ENCODE peak calls at places on chromosomes 5 and 9, in seven cellular contexts. C is IMR-90, T is activated B cell treated with CpG ODN at 0.5 μM for 24 hours, L is heart left ventricle, X is type B pancreatic cell, P is colonic mucosa, A is H9. O is an unnamed sample.

GRCh38 chr5:160469156-160470144 is 47.8 kb downstream of the PTTG1 start:
- DNase-seq in C (no peak), T (no peak), L (no peak), X (no peak), P (no peak), A (no peak), O (no peak)

GRCh38 chr5:179187229-179187678 is 127.1 kb downstream of the ZNF354C start:
- DNase-seq in C (no peak), T (no peak), L (no peak), X (no peak), P (no peak), A (peak; percentile 69), O (no peak)

GRCh38 chr5:162299793-162300192 is 232.2 kb downstream of the GABRG2 start:
- DNase-seq in C (no peak), T (no peak), L (no peak), X (no peak), P (no peak), A (no peak), O (no peak)

GRCh38 chr5:40410231-40410861 is 269.4 kb upstream of the PTGER4 start:
- DNase-seq in C (peak; percentile 49), T (no peak), L (peak; percentile 33), X (no peak), P (no peak), A (no peak), O (no peak)

GRCh38 chr5:6675784-6676499 is 37.3 kb upstream of the TENT4A start:
- DNase-seq in C (no peak), T (no peak), L (no peak), X (no peak), P (no peak), A (no peak), O (no peak)

GRCh38 chr5:133384903-133385302 is 227.4 kb downstream of the FSTL4 start:
- DNase-seq in C (no peak), T (no peak), L (no peak), X (peak; percentile 52), P (no peak), A (peak; percentile 19), O (no peak)

GRCh38 chr9:113608082-113608685 is 144.7 kb downstream of the RGS3 start:
- DNase-seq in C (no peak), T (no peak), L (no peak), X (no peak), P (no peak), A (no peak), O (no peak)

GRCh38 chr9:71762900-71763653 is 5.2 kb downstream of the CEMIP2 start:
- DNase-seq in C (peak; percentile 84), T (no peak), L (no peak), X (no peak), P (peak; percentile 18), A (no peak), O (no peak)

GRCh38 chr5:378976-379742 is 57.6 kb downstream of the AHRR start:
- DNase-seq in C (peak; percentile 89), T (no peak), L (no peak), X (peak; percentile 34), P (peak; percentile 5), A (peak; percentile 19), O (no peak)

GRCh38 chr5:5026407-5026780 is 113.7 kb upstream of the ADAMTS16 start:
- DNase-seq in C (no peak), T (no peak), L (no peak), X (no peak), P (no peak), A (no peak), O (no peak)

GRCh38 chr5:44997506-44997905 is 188.8 kb downstream of the MRPS30 start:
- DNase-seq in C (no peak), T (no peak), L (no peak), X (no peak), P (no peak), A (no peak), O (no peak)

GRCh38 chr9:91905958-91906585 is 44.0 kb downstream of the ROR2 start:
- DNase-seq in C (no peak), T (no peak), L (peak; percentile 27), X (no peak), P (no peak), A (no peak), O (no peak)

GRCh38 chr9:130957451-130958203 is 18.6 kb upstream of the FIBCD1 start:
- DNase-seq in C (no peak), T (no peak), L (no peak), X (no peak), P (no peak), A (no peak), O (no peak)

GRCh38 chr5:150022681-150023080 is 22.1 kb downstream of the HMGXB3 start:
- DNase-seq in C (no peak), T (no peak), L (no peak), X (no peak), P (no peak), A (peak; percentile 31), O (no peak)

GRCh38 chr9:37503736-37504135 is 18.0 kb downstream of the POLR1E start:
- DNase-seq in C (peak; percentile 16), T (no peak), L (no peak), X (no peak), P (no peak), A (no peak), O (no peak)

GRCh38 chr9:98195671-98196070 is 3.2 kb upstream of the CORO2A start:
- DNase-seq in C (no peak), T (no peak), L (no peak), X (no peak), P (no peak), A (no peak), O (no peak)

GRCh38 chr5:77369566-77369965 is 122.5 kb downstream of the WDR41 start:
- DNase-seq in C (no peak), T (no peak), L (no peak), X (no peak), P (no peak), A (no peak), O (no peak)

GRCh38 chr9:127506117-127506813 is 55.0 kb downstream of the LRSAM1 start:
- DNase-seq in C (no peak), T (no peak), L (no peak), X (no peak), P (no peak), A (no peak), O (no peak)

GRCh38 chr9:131809941-131810344 is 70.1 kb upstream of the RAPGEF1 start:
- DNase-seq in C (peak; percentile 72), T (no peak), L (no peak), X (no peak), P (no peak), A (no peak), O (no peak)

GRCh38 chr5:89282832-89283510 is 400.0 kb upstream of the MEF2C start:
- DNase-seq in C (peak; percentile 85), T (no peak), L (no peak), X (no peak), P (no peak), A (no peak), O (no peak)

GRCh38 chr5:154273028-154273617 is 82.6 kb downstream of the GALNT10 start:
- DNase-seq in C (peak; percentile 21), T (no peak), L (no peak), X (no peak), P (peak; percentile 39), A (no peak), O (no peak)

GRCh38 chr5:136814621-136815378 is 449.5 kb upstream of the TRPC7 start:
- DNase-seq in C (peak; percentile 31), T (no peak), L (no peak), X (no peak), P (no peak), A (no peak), O (no peak)

GRCh38 chr9:108885643-108886348 is 23.7 kb downstream of the ACTL7A start:
- DNase-seq in C (peak; percentile 84), T (no peak), L (no peak), X (no peak), P (peak; percentile 42), A (no peak), O (no peak)

GRCh38 chr5:982377-983237 is 26.0 kb upstream of the NKD2 start:
- DNase-seq in C (no peak), T (no peak), L (peak; percentile 16), X (peak; percentile 64), P (no peak), A (peak; percentile 86), O (peak; percentile 64)

GRCh38 chr5:80034962-80035821 is at the start of gene THBS4:
- DNase-seq in C (no peak), T (no peak), L (peak; percentile 40), X (no peak), P (no peak), A (peak; percentile 52), O (peak; percentile 20)

GRCh38 chr9:12426198-12426864 is 266.9 kb upstream of the TYRP1 start:
- DNase-seq in C (no peak), T (no peak), L (no peak), X (no peak), P (no peak), A (peak; percentile 31), O (no peak)
- TF ChIP-seq CTCF in C (no peak), T (no peak), L (no peak), X (peak; percentile 70), P (no peak), A (peak; percentile 62), O (no peak)

GRCh38 chr5:43313854-43314457 is 744 bp upstream of the HMGCS1 start:
- DNase-seq in C (no peak), T (no peak), L (peak; percentile 18), X (no peak), P (peak; percentile 30), A (peak; percentile 28), O (no peak)

GRCh38 chr5:43312076-43312620 is 1.1 kb downstream of the HMGCS1 start:
- DNase-seq in C (no peak), T (no peak), L (no peak), X (no peak), P (no peak), A (no peak), O (no peak)

GRCh38 chr5:43312699-43313034 is 545 bp downstream of the HMGCS1 start:
- DNase-seq in C (no peak), T (no peak), L (no peak), X (no peak), P (no peak), A (no peak), O (no peak)

GRCh38 chr5:43314724-43315123 is 1.5 kb upstream of the HMGCS1 start:
- DNase-seq in C (no peak), T (no peak), L (no peak), X (no peak), P (no peak), A (no peak), O (no peak)

GRCh38 chr5:43313035-43313853 is at the start of gene HMGCS1:
- DNase-seq in C (peak; percentile 100), T (peak; percentile 98), L (peak; percentile 99), X (peak; percentile 97), P (peak; percentile 99), A (peak; percentile 100), O (peak; percentile 97)
- TF ChIP-seq CTCF in C (peak; percentile 2), T (no peak), L (no peak), X (peak; percentile 9), P (no peak), A (no peak), O (no peak)

GRCh38 chr5:75885849-75886596 is 168.8 kb upstream of the POC5 start:
- DNase-seq in C (no peak), T (no peak), L (no peak), X (no peak), P (no peak), A (peak; percentile 45), O (peak; percentile 38)
- TF ChIP-seq CTCF in C (no peak), T (no peak), L (no peak), X (peak; percentile 59), P (peak; percentile 42), A (peak; percentile 64), O (no peak)

DNA sequence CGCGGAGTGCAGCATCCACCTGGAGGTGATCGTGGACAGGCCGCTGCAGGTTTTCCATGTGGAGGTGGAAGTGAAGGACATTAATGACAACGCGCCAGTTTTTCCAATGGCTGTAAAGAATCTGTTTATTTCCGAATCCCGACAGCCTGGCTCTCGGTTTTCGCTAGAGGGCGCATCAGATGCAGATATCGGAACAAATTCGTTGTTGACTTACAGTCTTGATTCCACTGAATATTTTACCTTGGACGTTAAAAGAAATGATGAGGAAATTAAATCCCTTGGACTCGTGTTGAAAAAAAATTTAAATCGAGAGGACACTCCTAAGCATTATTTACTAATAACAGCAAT is 611 bp downstream of the PCDHA3 start:
- DNase-seq in C (no peak), T (no peak), L (no peak), X (no peak), P (no peak), A (no peak), O (no peak)
- TF ChIP-seq CTCF in C (peak; percentile 10), T (no peak), L (peak; percentile 43), X (no peak), P (no peak), A (peak; percentile 17), O (no peak)

O was measured in endothelial cell.